ENCODE peak calls at places on chromosomes 2 and 18, in four cellular contexts. J, G, H and D are unnamed samples.

GRCh38 chr2:119431155-119431975 is at the start of gene TMEM37:
- DNase-seq in J (peak; percentile 78), G (no peak), H (peak; percentile 65), D (no peak)

GRCh38 chr2:224023188-224023587 is 15.9 kb downstream of the SERPINE2 start:
- DNase-seq in J (no peak), G (no peak), H (peak; percentile 73), D (no peak)

GRCh38 chr2:183984871-183985270 is 613.5 kb upstream of the ZNF804A start:
- DNase-seq in J (no peak), G (no peak), H (no peak), D (no peak)

GRCh38 chr2:11827547-11827946 is 81.1 kb downstream of the LPIN1 start:
- DNase-seq in J (no peak), G (no peak), H (no peak), D (no peak)

GRCh38 chr2:127526940-127527804 is 883 bp upstream of the IWS1 start:
- DNase-seq in J (peak; percentile 32), G (no peak), H (peak; percentile 56), D (no peak)

GRCh38 chr2:224126459-224126858 is 87.4 kb upstream of the SERPINE2 start:
- DNase-seq in J (no peak), G (no peak), H (no peak), D (no peak)

GRCh38 chr2:147553743-147554142 is 291.1 kb upstream of the ACVR2A start:
- DNase-seq in J (peak; percentile 8), G (no peak), H (no peak), D (no peak)

GRCh38 chr18:10020176-10020575 is 106.4 kb downstream of the VAPA start:
- DNase-seq in J (no peak), G (no peak), H (no peak), D (no peak)

GRCh38 chr2:188293601-188294482 is 2.2 kb downstream of the GULP1 start:
- DNase-seq in J (no peak), G (no peak), H (peak; percentile 91), D (no peak)

GRCh38 chr2:210210185-210210584 is 15.1 kb downstream of the ACADL start:
- DNase-seq in J (no peak), G (no peak), H (no peak), D (no peak)

GRCh38 chr2:217688494-217688893 is 314.3 kb downstream of the TNS1 start:
- DNase-seq in J (no peak), G (no peak), H (no peak), D (no peak)

GRCh38 chr2:59886758-59887157 is 666.7 kb downstream of the BCL11A start:
- DNase-seq in J (no peak), G (no peak), H (no peak), D (no peak)